ENCODE peak calls at places on chromosomes 6 and 20, in six cellular contexts. One of them, this sample, is unnamed.

GRCh38 chr20:6959900-6960312 is 192.4 kb downstream of the BMP2 start:
- DNase-seq in K562: no peak
- DNase-seq in H1: no peak
- DNase-seq in HepG2: no peak
- DNase-seq in GM12878: no peak
- DNase-seq in SK-N-SH: no peak
- DNase-seq in this sample: no peak

GRCh38 chr6:40630046-40630445 is 42.9 kb upstream of the LRFN2 start:
- DNase-seq in K562: no peak
- DNase-seq in SK-N-SH: peak
- DNase-seq in H1: no peak
- DNase-seq in HepG2: no peak
- DNase-seq in GM12878: no peak
- DNase-seq in this sample: no peak

GRCh38 chr6:4840169-4840568 is 64.0 kb downstream of the CDYL start:
- DNase-seq in HepG2: no peak
- DNase-seq in K562: no peak
- DNase-seq in H1: no peak
- DNase-seq in SK-N-SH: no peak
- DNase-seq in GM12878: no peak
- DNase-seq in this sample: no peak

GRCh38 chr6:124962617-124963415 is 579 bp downstream of the RNF217 start:
- DNase-seq in GM12878: no peak
- DNase-seq in HepG2: no peak
- DNase-seq in SK-N-SH: peak
- DNase-seq in K562: peak
- DNase-seq in H1: peak
- DNase-seq in this sample: no peak

GRCh38 chr6:82971877-82972460 is 93.7 kb downstream of the UBE3D start:
- DNase-seq in SK-N-SH: no peak
- DNase-seq in K562: no peak
- DNase-seq in HepG2: no peak
- DNase-seq in GM12878: no peak
- DNase-seq in H1: no peak
- DNase-seq in this sample: no peak

GRCh38 chr20:6786548-6786947 is 19.1 kb downstream of the BMP2 start:
- DNase-seq in HepG2: no peak
- DNase-seq in K562: no peak
- DNase-seq in H1: no peak
- DNase-seq in GM12878: no peak
- DNase-seq in SK-N-SH: no peak
- DNase-seq in this sample: no peak

GRCh38 chr6:82570083-82570482 is 206.5 kb downstream of the TPBG start:
- DNase-seq in HepG2: peak
- DNase-seq in K562: no peak
- DNase-seq in H1: no peak
- DNase-seq in SK-N-SH: peak
- DNase-seq in GM12878: no peak
- DNase-seq in this sample: no peak

GRCh38 chr20:57267158-57267821 is 849 bp upstream of the BMP7 start:
- DNase-seq in K562: no peak
- DNase-seq in HepG2: no peak
- DNase-seq in SK-N-SH: no peak
- DNase-seq in GM12878: no peak
- DNase-seq in H1: no peak
- DNase-seq in this sample: no peak

GRCh38 chr6:16239798-16240123 is 1.4 kb downstream of the GMPR start:
- DNase-seq in SK-N-SH: no peak
- DNase-seq in GM12878: no peak
- DNase-seq in K562: no peak
- DNase-seq in HepG2: peak
- DNase-seq in H1: no peak
- DNase-seq in this sample: peak

GRCh38 chr6:151349651-151350270 is 41.6 kb downstream of the ZBTB2 start:
- DNase-seq in HepG2: no peak
- DNase-seq in GM12878: no peak
- DNase-seq in SK-N-SH: no peak
- DNase-seq in H1: no peak
- DNase-seq in K562: no peak
- DNase-seq in this sample: no peak

GRCh38 chr6:125750692-125751333 is 1.4 kb downstream of the HEY2 start:
- DNase-seq in H1: no peak
- DNase-seq in HepG2: no peak
- DNase-seq in SK-N-SH: no peak
- DNase-seq in K562: no peak
- DNase-seq in GM12878: no peak
- DNase-seq in this sample: no peak

GRCh38 chr6:134436281-134436815 is 118.4 kb upstream of the SGK1 start:
- DNase-seq in K562: peak
- DNase-seq in H1: no peak
- DNase-seq in SK-N-SH: no peak
- DNase-seq in GM12878: peak
- DNase-seq in HepG2: peak
- DNase-seq in this sample: peak

GRCh38 chr6:2132416-2132815 is 113.0 kb downstream of the GMDS start:
- DNase-seq in HepG2: no peak
- DNase-seq in GM12878: no peak
- DNase-seq in SK-N-SH: no peak
- DNase-seq in K562: no peak
- DNase-seq in H1: no peak
- DNase-seq in this sample: peak

GRCh38 chr20:50038574-50038991 is 55.8 kb downstream of the SNAI1 start:
- DNase-seq in GM12878: no peak
- DNase-seq in HepG2: peak
- DNase-seq in SK-N-SH: no peak
- DNase-seq in H1: no peak
- DNase-seq in K562: no peak
- DNase-seq in this sample: no peak

GRCh38 chr6:120173250-120173649 is 823.7 kb upstream of the MAN1A1 start:
- DNase-seq in HepG2: no peak
- DNase-seq in H1: no peak
- DNase-seq in GM12878: no peak
- DNase-seq in SK-N-SH: no peak
- DNase-seq in K562: no peak
- DNase-seq in this sample: no peak

GRCh38 chr6:122553697-122554096 is 56.5 kb upstream of the PKIB start:
- DNase-seq in K562: no peak
- DNase-seq in H1: no peak
- DNase-seq in SK-N-SH: no peak
- DNase-seq in GM12878: no peak
- DNase-seq in HepG2: no peak
- DNase-seq in this sample: no peak

GRCh38 chr6:34027445-34027936 is 118.4 kb downstream of the GRM4 start:
- DNase-seq in K562: peak
- DNase-seq in H1: peak
- DNase-seq in GM12878: no peak
- DNase-seq in HepG2: peak
- DNase-seq in SK-N-SH: peak
- DNase-seq in this sample: peak

GRCh38 chr6:4687989-4688947 is 87.9 kb upstream of the CDYL start:
- DNase-seq in SK-N-SH: no peak
- DNase-seq in HepG2: no peak
- DNase-seq in GM12878: no peak
- DNase-seq in H1: no peak
- DNase-seq in K562: peak
- DNase-seq in this sample: peak

GRCh38 chr20:41370176-41370575 is 3.6 kb upstream of the EMILIN3 start:
- DNase-seq in SK-N-SH: no peak
- DNase-seq in K562: no peak
- DNase-seq in H1: no peak
- DNase-seq in GM12878: peak
- DNase-seq in HepG2: no peak
- DNase-seq in this sample: no peak

GRCh38 chr20:7650081-7650480 is 290.2 kb downstream of the HAO1 start:
- DNase-seq in GM12878: no peak
- DNase-seq in SK-N-SH: no peak
- DNase-seq in H1: no peak
- DNase-seq in K562: no peak
- DNase-seq in HepG2: no peak
- DNase-seq in this sample: no peak

GRCh38 chr6:151291145-151292055 is 51.6 kb downstream of the AKAP12 start:
- DNase-seq in HepG2: no peak
- DNase-seq in K562: no peak
- DNase-seq in H1: no peak
- DNase-seq in GM12878: no peak
- DNase-seq in SK-N-SH: peak
- DNase-seq in this sample: no peak

GRCh38 chr6:6317825-6318733 is 2.4 kb downstream of the F13A1 start:
- DNase-seq in GM12878: no peak
- DNase-seq in H1: peak
- DNase-seq in K562: no peak
- DNase-seq in HepG2: no peak
- DNase-seq in SK-N-SH: no peak
- DNase-seq in this sample: no peak

GRCh38 chr6:70547313-70547712 is 19.4 kb upstream of the SDHAF4 start:
- DNase-seq in K562: no peak
- DNase-seq in H1: no peak
- DNase-seq in HepG2: no peak
- DNase-seq in GM12878: no peak
- DNase-seq in SK-N-SH: peak
- DNase-seq in this sample: no peak

GRCh38 chr6:168155193-168155592 is 76.2 kb upstream of the FRMD1 start:
- DNase-seq in H1: no peak
- DNase-seq in K562: no peak
- DNase-seq in GM12878: no peak
- DNase-seq in HepG2: no peak
- DNase-seq in SK-N-SH: no peak
- DNase-seq in this sample: no peak

GRCh38 chr20:38297916-38298674 is 5.9 kb upstream of the BPI start:
- DNase-seq in K562: no peak
- DNase-seq in GM12878: no peak
- DNase-seq in HepG2: no peak
- DNase-seq in H1: no peak
- DNase-seq in SK-N-SH: no peak
- DNase-seq in this sample: no peak

GRCh38 chr6:46893648-46894047 is 28.1 kb downstream of the ADGRF5 start:
- DNase-seq in GM12878: no peak
- DNase-seq in HepG2: no peak
- DNase-seq in K562: no peak
- DNase-seq in H1: no peak
- DNase-seq in SK-N-SH: no peak
- DNase-seq in this sample: no peak

GRCh38 chr6:44775121-44775520 is 387.6 kb downstream of the CDC5L start:
- DNase-seq in HepG2: no peak
- DNase-seq in GM12878: no peak
- DNase-seq in H1: no peak
- DNase-seq in SK-N-SH: no peak
- DNase-seq in K562: no peak
- DNase-seq in this sample: no peak

GRCh38 chr20:22312744-22313346 is 271.5 kb downstream of the FOXA2 start:
- DNase-seq in K562: peak
- DNase-seq in SK-N-SH: peak
- DNase-seq in HepG2: peak
- DNase-seq in GM12878: no peak
- DNase-seq in H1: peak
- DNase-seq in this sample: peak
- TF ChIP-seq SIN3A in K562: no peak
- TF ChIP-seq SIN3A in SK-N-SH: no peak
- TF ChIP-seq SIN3A in HepG2: no peak
- TF ChIP-seq SIN3A in GM12878: no peak
- TF ChIP-seq SIN3A in H1: no peak
- TF ChIP-seq SIN3A in this sample: no peak

GRCh38 chr20:62193079-62194025 is 10.5 kb downstream of the MTG2 start:
- DNase-seq in H1: no peak
- DNase-seq in GM12878: no peak
- DNase-seq in K562: no peak
- DNase-seq in SK-N-SH: no peak
- DNase-seq in HepG2: no peak
- DNase-seq in this sample: no peak
- H3K4me2 ChIP-seq in H1: no peak
- H3K4me2 ChIP-seq in GM12878: no peak
- H3K4me2 ChIP-seq in K562: no peak
- H3K4me2 ChIP-seq in SK-N-SH: no peak
- H3K4me2 ChIP-seq in HepG2: no peak
- H3K4me2 ChIP-seq in this sample: no peak

DNA sequence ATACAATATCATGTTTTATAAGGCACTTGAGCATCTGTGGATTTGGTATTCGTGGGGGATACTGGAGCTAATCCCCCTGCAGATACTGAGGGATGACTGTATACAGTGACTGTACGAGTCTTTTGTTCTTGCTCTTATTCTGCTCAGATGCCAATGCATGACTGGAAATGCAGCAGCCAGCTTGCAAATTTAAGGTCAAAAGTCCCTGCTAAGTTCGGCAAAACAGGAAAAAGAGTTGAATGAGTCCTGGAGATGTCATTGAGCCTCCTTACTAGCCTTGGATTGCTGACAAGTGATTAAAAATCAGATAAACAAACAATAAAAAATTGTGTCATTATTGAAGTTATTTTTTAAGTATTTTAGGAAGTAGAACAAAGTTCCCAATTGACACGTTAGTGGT is 599.3 kb upstream of the IMPG1 start:
- DNase-seq in HepG2: no peak
- DNase-seq in K562: no peak
- DNase-seq in SK-N-SH: no peak
- DNase-seq in H1: no peak
- DNase-seq in GM12878: no peak
- DNase-seq in this sample: no peak
- TF ChIP-seq SIN3A in HepG2: no peak
- TF ChIP-seq SIN3A in K562: no peak
- TF ChIP-seq SIN3A in SK-N-SH: no peak
- TF ChIP-seq SIN3A in H1: no peak
- TF ChIP-seq SIN3A in GM12878: no peak
- TF ChIP-seq SIN3A in this sample: no peak

GRCh38 chr20:44597930-44598329 is 15.6 kb downstream of the PKIG start:
- DNase-seq in HepG2: no peak
- DNase-seq in SK-N-SH: no peak
- DNase-seq in GM12878: no peak
- DNase-seq in K562: no peak
- DNase-seq in H1: no peak
- DNase-seq in this sample: no peak
- H3K4me2 ChIP-seq in HepG2: no peak
- H3K4me2 ChIP-seq in SK-N-SH: no peak
- H3K4me2 ChIP-seq in GM12878: peak
- H3K4me2 ChIP-seq in K562: no peak
- H3K4me2 ChIP-seq in H1: no peak
- H3K4me2 ChIP-seq in this sample: no peak

This sample was measured in HCT116.